ENCODE peak calls at places on chromosomes 3 and 15, in ten cellular contexts. N is adrenal gland, J is SK-N-SH, Y is fibroblast of lung, W is heart right ventricle, D is PC-9, X is K562, P is neural progenitor cell, U is tibial artery, A is IMR-90. T is an unnamed sample.
A peak's percentile ranks its signal among the peaks of the same experiment; 100 is the strongest.

GRCh38 chr3:30113906-30114305 is 492.5 kb upstream of the TGFBR2 start:
- DNase-seq in N (no peak), J (no peak), Y (no peak), W (no peak), D (no peak), X (no peak), P (no peak), U (no peak), A (no peak), T (no peak)

GRCh38 chr15:79154491-79155182 is 64.1 kb upstream of the RASGRF1 start:
- DNase-seq in N (no peak), J (peak; percentile 42), Y (no peak), W (no peak), D (no peak), X (no peak), P (peak; percentile 69), U (no peak), A (no peak), T (no peak)

GRCh38 chr3:108305484-108306172 is 9.3 kb downstream of the HHLA2 start:
- DNase-seq in N (peak; percentile 72), J (no peak), Y (no peak), W (no peak), D (peak; percentile 78), X (no peak), P (no peak), U (no peak), A (no peak), T (no peak)

GRCh38 chr3:197547618-197548017 is 8.2 kb downstream of the BDH1 start:
- DNase-seq in N (no peak), J (no peak), Y (no peak), W (no peak), D (no peak), X (peak; percentile 39), P (peak; percentile 69), U (no peak), A (no peak), T (peak; percentile 25)

GRCh38 chr3:130963878-130964277 is 62.7 kb downstream of the ASTE1 start:
- DNase-seq in N (no peak), J (no peak), Y (peak; percentile 99), W (no peak), D (peak; percentile 19), X (no peak), P (peak; percentile 81), U (no peak), A (peak; percentile 98), T (no peak)

GRCh38 chr3:193897288-193897687 is 238.7 kb upstream of the HES1 start:
- DNase-seq in N (peak; percentile 44), J (no peak), Y (no peak), W (peak; percentile 42), D (no peak), X (peak; percentile 64), P (no peak), U (peak; percentile 71), A (no peak), T (peak; percentile 83)

GRCh38 chr3:133273346-133273745 is 126.5 kb upstream of the BFSP2 start:
- DNase-seq in N (no peak), J (no peak), Y (no peak), W (no peak), D (no peak), X (no peak), P (no peak), U (no peak), A (no peak), T (no peak)

GRCh38 chr3:66554178-66554577 is 53.4 kb upstream of the LRIG1 start:
- DNase-seq in N (no peak), J (no peak), Y (peak; percentile 59), W (no peak), D (no peak), X (no peak), P (no peak), U (no peak), A (peak; percentile 65), T (no peak)

GRCh38 chr3:14431556-14431927 is 29.1 kb downstream of the SLC6A6 start:
- DNase-seq in N (no peak), J (no peak), Y (no peak), W (no peak), D (no peak), X (peak; percentile 48), P (no peak), U (no peak), A (no peak), T (no peak)

GRCh38 chr3:196422976-196423781 is 9.0 kb downstream of the UBXN7 start:
- DNase-seq in N (peak; percentile 42), J (peak; percentile 73), Y (peak; percentile 36), W (peak; percentile 82), D (peak; percentile 31), X (no peak), P (no peak), U (no peak), A (no peak), T (peak; percentile 27)

GRCh38 chr15:83092309-83092976 is 15.0 kb upstream of the TM6SF1 start:
- DNase-seq in N (no peak), J (no peak), Y (peak; percentile 59), W (peak; percentile 28), D (no peak), X (peak; percentile 62), P (no peak), U (peak; percentile 75), A (peak; percentile 77), T (peak; percentile 50)

GRCh38 chr3:78825118-78825857 is 942.5 kb downstream of the ROBO1 start:
- DNase-seq in N (no peak), J (no peak), Y (no peak), W (no peak), D (no peak), X (no peak), P (no peak), U (no peak), A (no peak), T (no peak)

DNA sequence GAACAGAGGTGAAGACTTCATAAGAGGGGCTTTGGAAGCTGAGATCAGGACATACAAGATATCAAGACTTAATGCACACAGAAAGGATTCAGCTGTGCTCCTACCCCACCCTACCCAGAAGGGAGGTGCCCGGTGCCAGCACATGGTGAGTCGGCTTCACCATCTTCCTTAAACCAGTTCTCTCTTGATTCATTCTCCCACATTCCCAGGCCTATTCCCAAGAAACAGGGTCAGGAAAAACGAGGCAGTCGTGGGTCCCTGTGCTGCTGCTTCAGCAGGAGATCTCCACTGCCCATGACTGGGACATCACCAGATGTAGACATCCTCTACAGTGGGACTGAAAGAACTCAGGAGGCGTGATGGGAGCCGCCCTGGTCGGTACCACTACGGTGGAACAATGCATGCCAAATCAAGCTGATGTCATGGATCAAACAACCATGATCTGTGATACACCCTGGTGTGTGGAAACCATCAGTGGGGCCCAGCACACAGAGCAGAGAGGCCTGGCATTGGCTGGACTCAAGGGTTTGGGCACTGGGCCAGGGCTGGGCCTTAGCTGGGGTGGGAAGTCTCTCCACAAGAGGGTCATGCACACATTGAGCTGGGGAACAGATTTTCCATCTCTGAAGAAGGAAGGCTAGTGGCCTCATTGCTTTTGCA is 41.9 kb downstream of the CCDC12 start:
- DNase-seq in N (peak; percentile 49), J (peak; percentile 43), Y (no peak), W (peak; percentile 73), D (no peak), X (no peak), P (no peak), U (peak; percentile 74), A (no peak), T (no peak)
- H3K4me1 ChIP-seq in N (peaks cover 58% of the 10 kb centered on the region), J (peaks cover 53% of the 10 kb centered on the region), Y (peaks cover 54% of the 10 kb centered on the region), W (peaks cover 100% of the 10 kb centered on the region), D (peaks cover 69% of the 10 kb centered on the region), X (peaks cover 40% of the 10 kb centered on the region), P (peaks cover 7% of the 10 kb centered on the region), U (peaks cover 78% of the 10 kb centered on the region), A (peaks cover 56% of the 10 kb centered on the region), T (peaks cover 44% of the 10 kb centered on the region)

GRCh38 chr3:50226888-50227389 is 9.1 kb upstream of the GNAI2 start:
- DNase-seq in N (peak; percentile 59), J (no peak), Y (peak; percentile 49), W (no peak), D (peak; percentile 52), X (no peak), P (no peak), U (peak; percentile 76), A (no peak), T (peak; percentile 52)

GRCh38 chr3:50230106-50230832 is 5.7 kb upstream of the GNAI2 start:
- DNase-seq in N (no peak), J (no peak), Y (no peak), W (no peak), D (no peak), X (no peak), P (no peak), U (no peak), A (no peak), T (no peak)

GRCh38 chr3:50224639-50225038 is 11.4 kb upstream of the GNAI2 start:
- DNase-seq in N (no peak), J (no peak), Y (no peak), W (no peak), D (no peak), X (no peak), P (peak; percentile 27), U (no peak), A (no peak), T (no peak)

GRCh38 chr3:50229490-50229889 is 6.5 kb upstream of the GNAI2 start:
- DNase-seq in N (no peak), J (no peak), Y (no peak), W (no peak), D (no peak), X (no peak), P (no peak), U (no peak), A (no peak), T (no peak)

GRCh38 chr3:50227390-50228183 is 8.4 kb upstream of the GNAI2 start:
- DNase-seq in N (peak; percentile 90), J (peak; percentile 96), Y (peak; percentile 84), W (peak; percentile 88), D (peak; percentile 98), X (peak; percentile 89), P (peak; percentile 97), U (peak; percentile 95), A (peak; percentile 80), T (peak; percentile 93)
- TF ChIP-seq CTCF in N (peak; percentile 92), J (peak; percentile 69), Y (peak; percentile 53), W (peak; percentile 96), D (peak; percentile 66), X (peak; percentile 64), P (peak; percentile 79), U (peak; percentile 91), A (peak; percentile 91), T (peak; percentile 80)

GRCh38 chr15:25786040-25786439 is 77.1 kb downstream of the ATP10A start:
- DNase-seq in N (no peak), J (no peak), Y (no peak), W (no peak), D (no peak), X (no peak), P (no peak), U (no peak), A (no peak), T (no peak)
- H3K4me1 ChIP-seq in N (no peaks in the 10 kb centered on the region), J (no peaks in the 10 kb centered on the region), Y (peaks cover 40% of the 10 kb centered on the region), W (peaks cover 62% of the 10 kb centered on the region), D (no peaks in the 10 kb centered on the region), X (peaks cover 11% of the 10 kb centered on the region), P (no peaks in the 10 kb centered on the region), U (peaks cover 86% of the 10 kb centered on the region), A (peaks cover 38% of the 10 kb centered on the region), T (peaks cover 22% of the 10 kb centered on the region)

GRCh38 chr3:172982731-172983364 is 158.2 kb downstream of the SPATA16 start:
- DNase-seq in N (no peak), J (peak; percentile 37), Y (no peak), W (no peak), D (no peak), X (peak; percentile 30), P (no peak), U (no peak), A (no peak), T (no peak)
- TF ChIP-seq CTCF in N (no peak), J (no peak), Y (no peak), W (peak; percentile 24), D (peak; percentile 47), X (peak; percentile 42), P (peak; percentile 23), U (no peak), A (no peak), T (no peak)

GRCh38 chr3:191376742-191377141 is 46.4 kb upstream of the UTS2B start:
- DNase-seq in N (peak; percentile 47), J (no peak), Y (peak; percentile 73), W (no peak), D (peak; percentile 26), X (no peak), P (no peak), U (no peak), A (peak; percentile 81), T (no peak)
- H3K4me1 ChIP-seq in N (peaks cover 30% of the 10 kb centered on the region), J (peaks cover 13% of the 10 kb centered on the region), Y (peaks cover 9% of the 10 kb centered on the region), W (peaks cover 54% of the 10 kb centered on the region), D (no peaks in the 10 kb centered on the region), X (no peaks in the 10 kb centered on the region), P (no peaks in the 10 kb centered on the region), U (peaks cover 47% of the 10 kb centered on the region), A (peaks cover 11% of the 10 kb centered on the region), T (peaks cover 41% of the 10 kb centered on the region)

T was measured in testis.